ENCODE peak calls at places on chromosomes 5 and 9, in four cellular contexts. One of them, this sample, is unnamed.

GRCh38 chr9:121813811-121814210 is 162.4 kb downstream of the DAB2IP start:
- DNase-seq in left ventricle myocardium inferior: no peak
- DNase-seq in HepG2: no peak
- DNase-seq in IMR-90: no peak
- DNase-seq in this sample: no peak

GRCh38 chr5:891837-892389 is 688 bp downstream of the BRD9 start:
- DNase-seq in left ventricle myocardium inferior: no peak
- DNase-seq in IMR-90: peak; percentile 17
- DNase-seq in HepG2: no peak
- DNase-seq in this sample: peak; percentile 19

GRCh38 chr9:137447722-137448568 is 6.8 kb upstream of the ENTPD8 start:
- DNase-seq in HepG2: no peak
- DNase-seq in left ventricle myocardium inferior: no peak
- DNase-seq in IMR-90: no peak
- DNase-seq in this sample: no peak

GRCh38 chr9:2228132-2228531 is 213.0 kb downstream of the SMARCA2 start:
- DNase-seq in HepG2: no peak
- DNase-seq in left ventricle myocardium inferior: no peak
- DNase-seq in IMR-90: no peak
- DNase-seq in this sample: no peak

GRCh38 chr5:55621218-55621617 is 86.5 kb upstream of the PLPP1 start:
- DNase-seq in HepG2: peak; percentile 16
- DNase-seq in left ventricle myocardium inferior: no peak
- DNase-seq in IMR-90: peak; percentile 71
- DNase-seq in this sample: no peak

GRCh38 chr5:106086352-106086751 is 1584.4 kb downstream of the EFNA5 start:
- DNase-seq in HepG2: no peak
- DNase-seq in left ventricle myocardium inferior: no peak
- DNase-seq in IMR-90: no peak
- DNase-seq in this sample: no peak

GRCh38 chr5:115465416-115465815 is 79.2 kb downstream of the FEM1C start:
- DNase-seq in IMR-90: peak; percentile 25
- DNase-seq in HepG2: no peak
- DNase-seq in left ventricle myocardium inferior: no peak
- DNase-seq in this sample: peak; percentile 40

GRCh38 chr5:146877783-146878470 is 630 bp downstream of the PPP2R2B start:
- DNase-seq in IMR-90: no peak
- DNase-seq in left ventricle myocardium inferior: no peak
- DNase-seq in HepG2: no peak
- DNase-seq in this sample: no peak

GRCh38 chr5:95018946-95019345 is 265.9 kb downstream of the MCTP1 start:
- DNase-seq in left ventricle myocardium inferior: no peak
- DNase-seq in HepG2: no peak
- DNase-seq in IMR-90: no peak
- DNase-seq in this sample: no peak

GRCh38 chr5:68134033-68134668 is 81.4 kb upstream of the PIK3R1 start:
- DNase-seq in left ventricle myocardium inferior: no peak
- DNase-seq in HepG2: no peak
- DNase-seq in IMR-90: peak; percentile 43
- DNase-seq in this sample: no peak

GRCh38 chr9:125585503-125586172 is 121.4 kb downstream of the MAPKAP1 start:
- DNase-seq in IMR-90: no peak
- DNase-seq in HepG2: peak; percentile 22
- DNase-seq in left ventricle myocardium inferior: no peak
- DNase-seq in this sample: no peak

GRCh38 chr5:33892419-33893151 is 795 bp upstream of the ADAMTS12 start:
- DNase-seq in HepG2: peak; percentile 2
- DNase-seq in left ventricle myocardium inferior: no peak
- DNase-seq in IMR-90: peak; percentile 94
- DNase-seq in this sample: peak; percentile 21

GRCh38 chr9:131252120-131252519 is 24.2 kb downstream of the FAM78A start:
- DNase-seq in IMR-90: no peak
- DNase-seq in HepG2: no peak
- DNase-seq in left ventricle myocardium inferior: no peak
- DNase-seq in this sample: no peak
- H3K4me3 ChIP-seq in IMR-90: no peak overlapping the region
- H3K4me3 ChIP-seq in HepG2: no peak overlapping the region
- H3K4me3 ChIP-seq in left ventricle myocardium inferior: peak overlapping the region; percentile 37
- H3K4me3 ChIP-seq in this sample: no peak overlapping the region

GRCh38 chr9:77587851-77588250 is 60.3 kb downstream of the GNA14 start:
- DNase-seq in left ventricle myocardium inferior: no peak
- DNase-seq in IMR-90: no peak
- DNase-seq in HepG2: no peak
- DNase-seq in this sample: no peak

GRCh38 chr9:77586591-77586990 is 61.5 kb downstream of the GNA14 start:
- DNase-seq in left ventricle myocardium inferior: no peak
- DNase-seq in IMR-90: no peak
- DNase-seq in HepG2: no peak
- DNase-seq in this sample: no peak

GRCh38 chr9:77589046-77589795 is 58.9 kb downstream of the GNA14 start:
- DNase-seq in IMR-90: no peak
- DNase-seq in HepG2: no peak
- DNase-seq in left ventricle myocardium inferior: no peak
- DNase-seq in this sample: peak; percentile 34

GRCh38 chr9:77587036-77587435 is 61.1 kb downstream of the GNA14 start:
- DNase-seq in HepG2: no peak
- DNase-seq in left ventricle myocardium inferior: no peak
- DNase-seq in IMR-90: no peak
- DNase-seq in this sample: no peak

GRCh38 chr9:77588319-77588937 is 59.7 kb downstream of the GNA14 start:
- DNase-seq in IMR-90: peak; percentile 89
- DNase-seq in left ventricle myocardium inferior: no peak
- DNase-seq in HepG2: no peak
- DNase-seq in this sample: peak; percentile 55
- H3K4me1 ChIP-seq in IMR-90: no peaks in the 10 kb centered on the region
- H3K4me1 ChIP-seq in left ventricle myocardium inferior: peaks cover 26% of the 10 kb centered on the region
- H3K4me1 ChIP-seq in HepG2: no peaks in the 10 kb centered on the region
- H3K4me1 ChIP-seq in this sample: peaks cover 12% of the 10 kb centered on the region

DNA sequence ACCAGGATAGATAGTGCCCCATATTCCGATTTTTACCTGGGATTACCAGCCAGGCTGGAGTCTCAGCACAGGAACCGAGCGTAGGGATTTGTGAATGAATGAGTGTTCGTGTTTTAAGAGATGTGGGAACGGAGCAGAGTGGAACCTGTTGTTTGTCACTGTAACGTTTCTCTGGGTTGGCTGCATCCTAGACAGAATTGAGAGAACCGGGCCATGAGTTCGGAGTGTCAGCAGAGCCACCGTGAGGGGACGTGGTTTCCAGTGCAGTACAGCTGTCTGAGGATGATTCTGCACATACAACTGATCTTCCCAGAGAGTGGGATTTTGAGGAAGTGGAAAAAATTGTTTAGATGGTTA is 1.2 kb downstream of the PDE8B start:
- DNase-seq in HepG2: no peak
- DNase-seq in IMR-90: no peak
- DNase-seq in left ventricle myocardium inferior: no peak
- DNase-seq in this sample: no peak
- H3K27me3 ChIP-seq in HepG2: peaks cover 48% of the 10 kb centered on the region
- H3K27me3 ChIP-seq in IMR-90: peaks cover 68% of the 10 kb centered on the region
- H3K27me3 ChIP-seq in left ventricle myocardium inferior: peaks cover 78% of the 10 kb centered on the region
- H3K27me3 ChIP-seq in this sample: peaks cover 48% of the 10 kb centered on the region

GRCh38 chr5:145462525-145462924 is 372.6 kb downstream of the PRELID2 start:
- DNase-seq in left ventricle myocardium inferior: no peak
- DNase-seq in IMR-90: no peak
- DNase-seq in HepG2: no peak
- DNase-seq in this sample: no peak

GRCh38 chr5:145464194-145464593 is 370.9 kb downstream of the PRELID2 start:
- DNase-seq in IMR-90: no peak
- DNase-seq in HepG2: no peak
- DNase-seq in left ventricle myocardium inferior: no peak
- DNase-seq in this sample: no peak

GRCh38 chr5:145466533-145466932 is 368.6 kb downstream of the PRELID2 start:
- DNase-seq in left ventricle myocardium inferior: no peak
- DNase-seq in IMR-90: no peak
- DNase-seq in HepG2: no peak
- DNase-seq in this sample: no peak

GRCh38 chr5:145463634-145464033 is 371.5 kb downstream of the PRELID2 start:
- DNase-seq in left ventricle myocardium inferior: no peak
- DNase-seq in HepG2: no peak
- DNase-seq in IMR-90: peak; percentile 66
- DNase-seq in this sample: no peak

GRCh38 chr5:145465487-145466263 is 369.5 kb downstream of the PRELID2 start:
- DNase-seq in HepG2: no peak
- DNase-seq in left ventricle myocardium inferior: no peak
- DNase-seq in IMR-90: no peak
- DNase-seq in this sample: no peak
- H3K4me3 ChIP-seq in HepG2: no peak overlapping the region
- H3K4me3 ChIP-seq in left ventricle myocardium inferior: no peak overlapping the region
- H3K4me3 ChIP-seq in IMR-90: no peak overlapping the region
- H3K4me3 ChIP-seq in this sample: no peak overlapping the region

GRCh38 chr5:14191325-14191724 is 48.2 kb downstream of the TRIO start:
- DNase-seq in IMR-90: no peak
- DNase-seq in HepG2: no peak
- DNase-seq in left ventricle myocardium inferior: no peak
- DNase-seq in this sample: no peak

GRCh38 chr5:14187660-14188059 is 44.5 kb downstream of the TRIO start:
- DNase-seq in IMR-90: no peak
- DNase-seq in HepG2: no peak
- DNase-seq in left ventricle myocardium inferior: no peak
- DNase-seq in this sample: no peak

GRCh38 chr5:14189680-14190079 is 46.5 kb downstream of the TRIO start:
- DNase-seq in HepG2: no peak
- DNase-seq in IMR-90: no peak
- DNase-seq in left ventricle myocardium inferior: no peak
- DNase-seq in this sample: no peak

GRCh38 chr5:14188778-14189177 is 45.6 kb downstream of the TRIO start:
- DNase-seq in left ventricle myocardium inferior: no peak
- DNase-seq in IMR-90: no peak
- DNase-seq in HepG2: no peak
- DNase-seq in this sample: no peak

GRCh38 chr5:14190194-14191164 is 47.3 kb downstream of the TRIO start:
- DNase-seq in HepG2: no peak
- DNase-seq in IMR-90: peak; percentile 99
- DNase-seq in left ventricle myocardium inferior: no peak
- DNase-seq in this sample: peak; percentile 97
- H3K4me1 ChIP-seq in HepG2: peaks cover 29% of the 10 kb centered on the region
- H3K4me1 ChIP-seq in IMR-90: peaks cover 29% of the 10 kb centered on the region
- H3K4me1 ChIP-seq in left ventricle myocardium inferior: peaks cover 96% of the 10 kb centered on the region
- H3K4me1 ChIP-seq in this sample: peaks cover 62% of the 10 kb centered on the region

GRCh38 chr9:97982719-97983523 is at the start of gene ANP32B:
- DNase-seq in IMR-90: peak; percentile 89
- DNase-seq in HepG2: peak; percentile 67
- DNase-seq in left ventricle myocardium inferior: peak; percentile 93
- DNase-seq in this sample: peak; percentile 86

GRCh38 chr9:97980479-97980803 is 2.7 kb upstream of the ANP32B start:
- DNase-seq in HepG2: no peak
- DNase-seq in left ventricle myocardium inferior: peak; percentile 58
- DNase-seq in IMR-90: no peak
- DNase-seq in this sample: no peak

GRCh38 chr9:97980918-97981827 is 2.0 kb upstream of the ANP32B start:
- DNase-seq in IMR-90: no peak
- DNase-seq in HepG2: peak; percentile 72
- DNase-seq in left ventricle myocardium inferior: peak; percentile 55
- DNase-seq in this sample: peak; percentile 64

GRCh38 chr9:97982191-97982718 is 886 bp upstream of the ANP32B start:
- DNase-seq in HepG2: no peak
- DNase-seq in left ventricle myocardium inferior: no peak
- DNase-seq in IMR-90: no peak
- DNase-seq in this sample: no peak

DNA sequence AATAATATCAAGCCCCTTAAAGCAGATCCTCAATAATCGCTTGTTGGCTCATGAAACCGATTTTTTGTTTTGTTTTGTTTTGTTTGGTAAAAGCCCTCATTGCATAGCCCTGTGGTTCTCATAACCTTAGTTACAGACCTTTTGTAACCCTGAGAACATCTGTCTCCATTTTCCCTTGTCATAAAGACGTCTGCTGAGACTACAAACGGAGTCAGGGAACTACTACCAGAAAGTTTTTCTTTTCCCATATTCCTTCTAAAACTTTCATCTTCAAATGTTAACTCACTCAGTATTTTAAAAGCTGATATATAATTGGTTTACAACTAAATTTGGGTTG is 1.3 kb upstream of the ANP32B start:
- DNase-seq in left ventricle myocardium inferior: no peak
- DNase-seq in IMR-90: no peak
- DNase-seq in HepG2: no peak
- DNase-seq in this sample: no peak
- H3K27me3 ChIP-seq in left ventricle myocardium inferior: no peaks in the 10 kb centered on the region
- H3K27me3 ChIP-seq in IMR-90: no peaks in the 10 kb centered on the region
- H3K27me3 ChIP-seq in HepG2: no peaks in the 10 kb centered on the region
- H3K27me3 ChIP-seq in this sample: no peaks in the 10 kb centered on the region

GRCh38 chr9:89923961-89924504 is 319.2 kb downstream of the GADD45G start:
- DNase-seq in HepG2: peak; percentile 72
- DNase-seq in left ventricle myocardium inferior: no peak
- DNase-seq in IMR-90: no peak
- DNase-seq in this sample: no peak
- H3K4me3 ChIP-seq in HepG2: no peak overlapping the region
- H3K4me3 ChIP-seq in left ventricle myocardium inferior: no peak overlapping the region
- H3K4me3 ChIP-seq in IMR-90: no peak overlapping the region
- H3K4me3 ChIP-seq in this sample: no peak overlapping the region

DNA sequence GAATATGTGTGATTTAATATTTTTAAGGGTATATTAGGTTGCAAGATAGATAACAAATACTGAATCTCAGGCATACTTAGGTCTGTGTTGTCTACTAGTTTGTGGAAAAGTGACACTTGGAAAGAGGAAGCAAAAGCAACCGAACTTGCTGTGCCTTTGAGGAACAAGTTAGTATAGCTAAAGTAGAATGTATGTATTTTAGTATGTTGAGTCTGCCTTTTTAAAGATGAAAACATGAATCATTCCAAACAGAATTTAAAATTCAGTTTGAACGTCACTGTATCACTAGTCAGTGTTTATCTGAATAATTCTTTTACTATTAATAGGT is 12.9 kb downstream of the TLE4 start:
- DNase-seq in HepG2: no peak
- DNase-seq in IMR-90: peak; percentile 26
- DNase-seq in left ventricle myocardium inferior: no peak
- DNase-seq in this sample: no peak
- H3K4me1 ChIP-seq in HepG2: peaks cover 31% of the 10 kb centered on the region
- H3K4me1 ChIP-seq in IMR-90: peaks cover 11% of the 10 kb centered on the region
- H3K4me1 ChIP-seq in left ventricle myocardium inferior: peaks cover 69% of the 10 kb centered on the region
- H3K4me1 ChIP-seq in this sample: peaks cover 13% of the 10 kb centered on the region